ENCODE peak calls at places on chromosomes 4 and X, in ten cellular contexts. Q is HepG2; F is endodermal cell; H is OCI-LY7; T is lower leg skin; W is right lobe of liver; L is foreskin fibroblast; O is CD8-positive, alpha-beta T cell; S is ovary; K is heart left ventricle. C is an unnamed sample.

GRCh38 chr4:788636-789297 is 37.2 kb downstream of the CPLX1 start:
- DNase-seq in H (no peak), Q (no peak), O (no peak), W (peak), K (no peak), S (peak), F (peak), T (peak), L (peak), C (no peak)

GRCh38 chr4:86130160-86130933 is 229.5 kb downstream of the MAPK10 start:
- DNase-seq in Q (no peak), O (no peak), H (no peak), F (no peak), T (no peak), K (no peak), L (no peak), S (no peak), W (no peak), C (no peak)

GRCh38 chrX:151828434-151829080 is 84.1 kb upstream of the MAGEA4 start:
- DNase-seq in W (no peak), O (no peak), L (peak), F (no peak), Q (no peak), H (no peak), S (no peak), K (no peak), T (no peak), C (no peak)

GRCh38 chrX:155956649-155957048 is 40.8 kb upstream of the IL9R start:
- DNase-seq in W (no peak), L (peak), S (no peak), H (no peak), O (no peak), Q (no peak), F (no peak), K (no peak), T (no peak), C (no peak)

GRCh38 chr4:82780398-82781231 is 18.0 kb downstream of the SCD5 start:
- DNase-seq in H (no peak), O (no peak), S (peak), T (peak), W (peak), Q (peak), F (peak), L (peak), K (peak), C (peak)

GRCh38 chr4:182648766-182649165 is 268.4 kb downstream of the DCTD start:
- DNase-seq in L (no peak), H (no peak), K (no peak), F (no peak), S (no peak), O (no peak), W (no peak), T (no peak), Q (no peak), C (peak)

GRCh38 chr4:189124149-189124758 is 816.4 kb upstream of the FRG1 start:
- DNase-seq in Q (peak), F (peak), K (no peak), L (peak), W (no peak), H (no peak), S (peak), O (no peak), T (no peak), C (peak)

GRCh38 chrX:119685225-119686066 is 7.5 kb downstream of the SEPTIN6 start:
- DNase-seq in S (no peak), K (no peak), O (no peak), Q (no peak), H (peak), F (no peak), T (no peak), L (peak), W (peak), C (no peak)

GRCh38 chr4:80070880-80071620 is 2.0 kb downstream of the ANTXR2 start:
- DNase-seq in F (no peak), T (no peak), O (no peak), L (peak), K (no peak), H (no peak), W (no peak), Q (peak), S (no peak), C (no peak)

GRCh38 chr4:7432531-7433375 is 2.0 kb downstream of the PSAPL1 start:
- DNase-seq in H (no peak), Q (no peak), K (no peak), L (no peak), O (no peak), F (no peak), W (peak), T (no peak), S (peak), C (no peak)

GRCh38 chr4:16048639-16049448 is 35.0 kb downstream of the PROM1 start:
- DNase-seq in K (no peak), S (no peak), Q (no peak), L (no peak), T (no peak), H (no peak), F (no peak), O (no peak), W (no peak), C (no peak)

GRCh38 chr4:183256756-183257385 is 63.2 kb downstream of the CLDN22 start:
- DNase-seq in L (peak), S (peak), Q (peak), H (peak), O (peak), F (peak), W (peak), T (no peak), K (peak), C (peak)

GRCh38 chr4:173752610-173753009 is 222.6 kb upstream of the HAND2 start:
- DNase-seq in Q (peak), T (no peak), L (no peak), S (no peak), K (no peak), W (no peak), H (peak), F (peak), O (no peak), C (peak)

GRCh38 chr4:152825336-152825735 is 45.6 kb downstream of the ARFIP1 start:
- DNase-seq in F (no peak), S (no peak), K (no peak), Q (no peak), W (no peak), H (no peak), L (no peak), O (no peak), T (no peak), C (no peak)

GRCh38 chr4:15451181-15451865 is 18.4 kb upstream of the CC2D2A start:
- DNase-seq in Q (no peak), F (no peak), T (no peak), S (no peak), H (no peak), L (peak), K (no peak), O (no peak), W (no peak), C (peak)

GRCh38 chrX:153443476-153444332 is 2.2 kb downstream of the TREX2 start:
- DNase-seq in W (no peak), Q (no peak), H (no peak), L (peak), T (no peak), F (no peak), K (no peak), S (no peak), O (no peak), C (no peak)

GRCh38 chrX:53883196-53883595 is 161.1 kb downstream of the PHF8 start:
- DNase-seq in H (no peak), K (no peak), T (no peak), O (no peak), F (no peak), W (no peak), Q (peak), S (no peak), L (no peak), C (no peak)

GRCh38 chr4:85175190-85175589 is 208.7 kb upstream of the WDFY3 start:
- DNase-seq in O (no peak), F (no peak), L (no peak), H (no peak), K (no peak), Q (no peak), T (no peak), S (no peak), W (no peak), C (no peak)

GRCh38 chr4:26226978-26227377 is 93.8 kb upstream of the RBPJ start:
- DNase-seq in T (no peak), F (no peak), W (no peak), H (no peak), L (no peak), S (no peak), K (no peak), O (no peak), Q (no peak), C (no peak)

GRCh38 chr4:156378053-156378665 is 424.5 kb upstream of the CTSO start:
- DNase-seq in K (no peak), T (no peak), H (peak), S (no peak), Q (peak), W (no peak), O (no peak), F (peak), L (peak), C (peak)

GRCh38 chr4:154741877-154742851 is 1.6 kb upstream of the LRAT start:
- DNase-seq in W (no peak), Q (no peak), L (peak), O (no peak), K (no peak), F (peak), T (no peak), S (no peak), H (no peak), C (peak)

GRCh38 chr4:108359130-108359709 is 190.5 kb upstream of the LEF1 start:
- DNase-seq in Q (no peak), H (peak), W (no peak), O (no peak), S (no peak), F (no peak), L (no peak), T (no peak), K (no peak), C (no peak)

GRCh38 chrX:46328133-46328532 is 217.1 kb downstream of the ZNF674 start:
- DNase-seq in K (no peak), H (no peak), L (no peak), S (no peak), W (no peak), T (no peak), F (peak), O (no peak), Q (no peak), C (no peak)

GRCh38 chrX:46326161-46326560 is 219.1 kb downstream of the ZNF674 start:
- DNase-seq in W (no peak), K (no peak), O (no peak), T (no peak), S (no peak), H (no peak), F (no peak), L (peak), Q (no peak), C (peak)

GRCh38 chrX:46325312-46325877 is 219.8 kb downstream of the ZNF674 start:
- DNase-seq in H (no peak), F (peak), S (no peak), Q (peak), K (no peak), O (no peak), W (no peak), L (peak), T (no peak), C (peak)

GRCh38 chrX:46330513-46330912 is 214.7 kb downstream of the ZNF674 start:
- DNase-seq in K (no peak), O (no peak), L (no peak), W (no peak), Q (no peak), T (no peak), S (no peak), H (no peak), F (no peak), C (no peak)

DNA sequence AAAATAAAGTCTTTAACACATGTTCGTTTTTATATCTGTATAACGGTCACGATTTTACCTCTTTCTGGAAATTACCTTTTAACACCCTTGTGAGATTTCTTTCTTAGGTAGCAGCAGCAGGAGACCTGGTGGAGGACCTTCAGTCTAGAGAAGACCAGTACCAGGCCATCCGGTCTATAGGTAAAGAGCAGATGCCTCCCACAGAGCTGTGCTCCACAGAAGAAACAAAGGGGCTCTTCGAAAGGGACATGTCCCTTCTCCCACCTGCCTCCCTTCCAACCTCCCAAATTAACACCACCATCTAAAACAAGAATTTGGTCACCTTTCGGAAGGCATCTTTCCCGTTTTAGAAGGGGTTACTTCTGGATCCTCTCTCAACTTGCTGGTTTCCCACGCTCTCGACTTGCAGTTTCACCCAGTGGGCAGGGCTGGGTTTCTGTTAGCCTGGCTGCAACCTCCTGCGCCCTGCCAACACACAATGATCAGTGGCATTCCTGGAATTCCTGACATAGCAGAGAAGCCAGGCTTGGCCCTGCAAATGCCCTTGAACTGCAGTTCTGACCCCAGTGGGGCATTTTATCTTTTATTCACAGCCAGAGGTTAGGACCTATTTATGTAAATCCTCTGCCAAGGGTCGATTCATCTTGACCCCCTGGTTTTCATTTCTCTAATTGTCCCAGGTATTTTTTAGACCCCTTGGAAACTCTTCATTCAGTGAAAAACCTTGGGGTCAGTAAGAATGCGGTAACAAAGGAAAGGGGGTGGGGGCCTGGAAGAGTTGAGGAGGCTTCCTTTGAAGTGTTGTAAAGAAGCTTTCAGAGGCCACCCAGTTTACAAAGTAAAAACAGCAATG is 217.8 kb downstream of the ZNF674 start:
- DNase-seq in O (no peak), S (peak), H (no peak), F (peak), K (peak), W (peak), Q (peak), L (peak), T (no peak), C (peak)
- H3K4me3 ChIP-seq in O (no peak), S (no peak), H (no peak), F (peak), K (peak), W (no peak), Q (peak), L (no peak), T (no peak), C (no peak)

GRCh38 chr4:121277194-121278105 is 103.4 kb downstream of the QRFPR start:
- DNase-seq in K (no peak), O (no peak), H (peak), F (peak), S (no peak), T (no peak), L (no peak), Q (peak), W (no peak), C (peak)
- TF ChIP-seq CTCF in K (peak), O (no peak), H (peak), F (peak), S (no peak), T (no peak), L (peak), Q (peak), W (peak), C (peak)

GRCh38 chr4:30726090-30726668 is 6.0 kb downstream of the PCDH7 start:
- DNase-seq in F (no peak), T (no peak), K (no peak), W (no peak), L (no peak), Q (no peak), S (no peak), H (no peak), O (no peak), C (no peak)

GRCh38 chr4:30725562-30725961 is 5.4 kb downstream of the PCDH7 start:
- DNase-seq in O (no peak), L (no peak), K (no peak), H (no peak), Q (no peak), S (no peak), F (no peak), W (no peak), T (no peak), C (no peak)

GRCh38 chr4:30722092-30722915 is 2.1 kb downstream of the PCDH7 start:
- DNase-seq in K (peak), T (no peak), S (no peak), L (no peak), H (no peak), Q (no peak), O (no peak), F (no peak), W (no peak), C (no peak)

GRCh38 chr4:30722916-30723270 is 2.7 kb downstream of the PCDH7 start:
- DNase-seq in W (no peak), O (no peak), S (no peak), Q (no peak), K (no peak), H (no peak), L (no peak), T (no peak), F (peak), C (no peak)

GRCh38 chr4:30724217-30724616 is 4.0 kb downstream of the PCDH7 start:
- DNase-seq in O (no peak), H (no peak), Q (no peak), K (no peak), L (no peak), W (no peak), S (no peak), T (no peak), F (no peak), C (no peak)
- H3K4me3 ChIP-seq in O (no peak), H (no peak), Q (no peak), K (peak), L (peak), W (no peak), S (peak), T (no peak), F (peak), C (peak)

GRCh38 chr4:37224832-37225231 is 19.7 kb upstream of the NWD2 start:
- DNase-seq in O (no peak), S (no peak), Q (no peak), L (no peak), F (no peak), K (no peak), W (no peak), T (no peak), H (no peak), C (no peak)

GRCh38 chr4:37216209-37216608 is 28.3 kb upstream of the NWD2 start:
- DNase-seq in W (no peak), H (no peak), F (no peak), O (no peak), S (no peak), Q (no peak), T (no peak), L (no peak), K (no peak), C (no peak)

GRCh38 chr4:37223732-37224131 is 20.8 kb upstream of the NWD2 start:
- DNase-seq in O (no peak), K (no peak), L (no peak), Q (no peak), T (no peak), S (no peak), F (no peak), W (no peak), H (no peak), C (no peak)

DNA sequence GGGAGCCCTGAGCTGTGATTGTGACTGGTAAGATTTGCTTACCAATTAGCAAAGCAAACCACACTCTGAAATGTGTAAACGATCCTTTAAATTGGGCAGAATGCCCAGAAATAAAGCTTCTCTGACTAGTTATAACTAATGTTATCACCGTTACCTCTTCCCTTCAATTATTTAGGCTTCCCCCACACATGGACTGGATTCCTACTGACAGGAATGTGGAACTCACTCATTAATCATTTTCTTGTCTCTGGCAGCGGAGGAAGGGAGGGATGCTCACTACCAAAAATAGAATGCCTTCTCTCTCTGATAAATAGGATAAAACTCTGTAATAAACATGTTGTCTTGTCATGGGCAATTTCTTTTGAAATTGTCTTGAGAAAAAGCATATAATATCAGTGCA is 25.3 kb upstream of the NWD2 start:
- DNase-seq in W (no peak), H (no peak), F (no peak), Q (no peak), T (no peak), L (no peak), S (no peak), K (no peak), O (no peak), C (no peak)
- TF ChIP-seq CTCF in W (no peak), H (no peak), F (peak), Q (no peak), T (no peak), L (no peak), S (no peak), K (no peak), O (no peak), C (no peak)

GRCh38 chr4:148289740-148290139 is 152.5 kb downstream of the NR3C2 start:
- DNase-seq in S (no peak), L (no peak), O (no peak), H (no peak), K (no peak), T (no peak), W (no peak), F (no peak), Q (no peak), C (no peak)
- H3K4me3 ChIP-seq in S (no peak), L (no peak), O (no peak), H (no peak), K (no peak), T (no peak), W (no peak), F (no peak), Q (no peak), C (no peak)

C was measured in fibroblast of pulmonary artery.